ENCODE peak calls at places on chromosomes 13 and 19, in ten cellular contexts. L is tibial nerve, U is astrocyte of the cerebellum, I is heart left ventricle, G is astrocyte of the spinal cord, J is colonic mucosa, T is heart right ventricle, V is suprapubic skin, F is GM12865, R is cardiac fibroblast. S is an unnamed sample.

GRCh38 chr19:42519108-42519507 is 9.2 kb downstream of the CEACAM1 start:
- DNase-seq in R (no peak), I (no peak), T (no peak), V (no peak), L (no peak), G (no peak), J (no peak), U (no peak), F (no peak), S (no peak)

GRCh38 chr19:6890938-6891337 is 3.6 kb downstream of the ADGRE1 start:
- DNase-seq in G (no peak), J (no peak), U (no peak), I (no peak), V (no peak), R (no peak), T (no peak), L (no peak), F (no peak), S (no peak)

GRCh38 chr13:37621811-37622361 is 23.3 kb upstream of the POSTN start:
- DNase-seq in T (no peak), V (peak), U (peak), R (peak), F (no peak), J (no peak), G (peak), I (no peak), L (no peak), S (no peak)

GRCh38 chr13:109700176-109700575 is 86.2 kb downstream of the IRS2 start:
- DNase-seq in I (peak), J (peak), T (peak), G (peak), R (peak), U (peak), V (no peak), L (peak), F (no peak), S (no peak)

GRCh38 chr19:40398417-40399056 is 8.6 kb upstream of the HIPK4 start:
- DNase-seq in J (peak), V (no peak), T (no peak), U (no peak), I (no peak), R (no peak), F (peak), G (peak), L (no peak), S (no peak)

GRCh38 chr19:28493881-28494280 is 719.1 kb downstream of the UQCRFS1 start:
- DNase-seq in R (no peak), F (no peak), V (no peak), T (no peak), J (no peak), U (no peak), L (no peak), G (no peak), I (no peak), S (no peak)

GRCh38 chr13:112716841-112717520 is 27.1 kb downstream of the ATP11A start:
- DNase-seq in I (no peak), U (no peak), J (no peak), R (no peak), G (no peak), V (peak), L (no peak), F (no peak), T (no peak), S (no peak)

GRCh38 chr13:97911311-97912138 is 42.0 kb upstream of the IPO5 start:
- DNase-seq in F (peak), T (no peak), G (peak), U (no peak), V (no peak), L (no peak), R (peak), J (no peak), I (no peak), S (no peak)

GRCh38 chr19:3683405-3683865 is 16.8 kb downstream of the PIP5K1C start:
- DNase-seq in J (no peak), R (peak), V (peak), U (peak), G (peak), L (no peak), T (peak), I (peak), F (peak), S (no peak)

GRCh38 chr13:41825691-41826090 is 135.2 kb downstream of the VWA8 start:
- DNase-seq in F (no peak), V (no peak), I (no peak), T (no peak), L (no peak), R (no peak), J (no peak), G (peak), U (no peak), S (no peak)

GRCh38 chr13:82688400-82688999 is 1193.8 kb downstream of the SLITRK1 start:
- DNase-seq in I (no peak), F (peak), U (no peak), L (no peak), V (no peak), J (no peak), T (no peak), G (peak), R (peak), S (no peak)

GRCh38 chr19:39416152-39416551 is 3.7 kb downstream of the PLEKHG2 start:
- DNase-seq in J (no peak), U (no peak), L (no peak), G (no peak), R (no peak), V (no peak), I (no peak), F (no peak), T (no peak), S (no peak)

GRCh38 chr13:49457221-49457620 is 13.1 kb downstream of the SETDB2 start:
- DNase-seq in G (no peak), U (no peak), R (peak), I (no peak), J (no peak), F (no peak), T (no peak), V (no peak), L (no peak), S (no peak)

GRCh38 chr13:77406644-77407440 is 79.9 kb upstream of the MYCBP2 start:
- DNase-seq in I (no peak), G (no peak), F (no peak), U (no peak), T (no peak), V (no peak), R (no peak), J (no peak), L (no peak), S (no peak)

DNA sequence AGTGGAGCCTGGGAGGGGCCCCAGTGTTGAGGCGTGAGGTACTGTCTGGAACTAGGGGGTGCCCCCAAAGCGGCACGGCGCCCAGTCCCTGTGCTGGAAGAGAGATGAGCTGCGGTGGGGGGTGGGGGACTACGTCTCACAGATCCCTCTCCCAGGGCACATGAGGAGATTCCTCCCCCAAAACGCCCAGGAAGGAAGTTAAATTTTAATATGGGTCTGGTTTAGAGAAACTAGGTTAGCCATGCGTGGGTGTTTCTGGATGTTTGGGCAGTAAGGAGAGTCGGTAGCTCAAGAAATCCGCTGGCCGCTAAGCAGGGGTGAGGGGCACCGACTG is 20.5 kb downstream of the CSNK1G2 start:
- DNase-seq in L (no peak), R (no peak), V (no peak), T (no peak), J (no peak), G (no peak), F (no peak), U (no peak), I (no peak), S (no peak)
- TF ChIP-seq CTCF in L (no peak), R (no peak), V (no peak), T (no peak), J (no peak), G (no peak), F (no peak), U (no peak), I (no peak), S (no peak)

GRCh38 chr13:39599842-39600241 is 3.2 kb downstream of the LHFPL6 start:
- DNase-seq in R (peak), L (no peak), G (peak), I (no peak), J (no peak), T (no peak), F (no peak), V (no peak), U (no peak), S (no peak)

GRCh38 chr13:39602614-39603366 is at the start of gene LHFPL6:
- DNase-seq in F (peak), V (peak), T (peak), L (peak), R (peak), J (peak), U (peak), I (peak), G (peak), S (peak)

GRCh38 chr13:39602277-39602613 is 748 bp downstream of the LHFPL6 start:
- DNase-seq in V (no peak), L (no peak), U (no peak), G (no peak), F (peak), J (no peak), I (no peak), T (no peak), R (no peak), S (no peak)

GRCh38 chr13:39601636-39602035 is 1.4 kb downstream of the LHFPL6 start:
- DNase-seq in T (no peak), J (no peak), R (no peak), U (no peak), F (no peak), L (no peak), G (no peak), I (no peak), V (no peak), S (no peak)

DNA sequence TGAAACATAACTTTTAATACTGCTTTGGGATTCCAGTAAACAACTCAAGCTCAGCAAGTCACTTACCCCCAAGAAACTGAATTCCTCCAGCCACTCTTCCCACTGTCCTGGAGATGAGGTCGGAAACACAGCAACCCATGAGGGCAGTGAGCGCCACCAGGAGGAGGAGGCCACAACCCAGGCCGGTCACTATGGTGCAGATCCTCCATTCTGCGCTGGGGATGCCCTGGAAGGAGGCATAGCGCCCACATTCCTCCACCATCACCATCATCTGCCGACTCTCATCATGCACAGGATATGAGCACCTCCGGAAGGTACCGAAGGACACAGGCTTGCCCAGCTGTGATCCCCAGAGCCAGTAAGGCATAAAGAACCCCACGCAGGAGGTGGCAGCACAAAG is 2.2 kb downstream of the LHFPL6 start:
- DNase-seq in U (no peak), I (peak), L (peak), F (no peak), J (no peak), V (no peak), G (peak), T (peak), R (peak), S (no peak)
- H3K4me3 ChIP-seq in U (peak), I (peak), L (peak), F (no peak), J (no peak), V (peak), G (peak), T (peak), R (peak), S (peak)

DNA sequence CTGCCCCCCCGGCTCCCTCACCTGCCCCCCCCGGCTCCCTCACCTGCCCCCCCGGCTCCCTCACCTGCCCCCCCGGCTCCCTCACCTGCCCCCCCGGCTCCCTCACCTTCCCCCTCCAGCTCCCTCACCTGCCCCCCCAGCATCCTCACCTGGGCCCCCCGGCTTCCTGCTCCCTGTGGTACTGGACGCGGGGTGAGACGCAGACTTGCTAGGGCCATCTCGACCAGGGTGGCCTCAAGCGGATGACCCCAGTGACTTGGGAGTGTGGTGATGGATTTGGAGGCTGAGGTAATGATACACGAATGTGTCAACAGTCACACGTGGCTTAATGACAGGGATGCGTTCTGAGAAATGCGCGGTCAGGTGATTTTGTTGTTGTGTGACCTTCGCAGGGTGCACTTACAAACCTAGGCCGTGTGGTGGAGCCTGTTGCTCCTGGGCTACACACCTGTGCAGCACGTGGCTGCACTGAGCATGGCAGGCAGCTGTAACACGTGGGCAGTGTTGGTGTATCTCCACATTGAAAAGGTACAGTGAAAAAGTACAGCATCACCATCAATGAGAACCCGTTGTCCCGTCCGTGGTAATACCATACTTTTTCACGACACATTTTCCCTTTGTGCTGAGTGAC is 197.8 kb downstream of the TEX29 start:
- DNase-seq in V (no peak), J (no peak), T (no peak), F (no peak), L (no peak), I (no peak), R (no peak), G (no peak), U (no peak), S (no peak)
- TF ChIP-seq CTCF in V (no peak), J (no peak), T (no peak), F (no peak), L (no peak), I (no peak), R (no peak), G (no peak), U (no peak), S (no peak)

GRCh38 chr19:18513868-18514267 is 8.0 kb downstream of the ELL start:
- DNase-seq in V (peak), U (no peak), I (peak), F (no peak), G (no peak), J (no peak), T (peak), R (no peak), L (peak), S (no peak)
- H3K4me3 ChIP-seq in V (no peak), U (no peak), I (no peak), F (no peak), G (no peak), J (no peak), T (no peak), R (no peak), L (no peak), S (no peak)

DNA sequence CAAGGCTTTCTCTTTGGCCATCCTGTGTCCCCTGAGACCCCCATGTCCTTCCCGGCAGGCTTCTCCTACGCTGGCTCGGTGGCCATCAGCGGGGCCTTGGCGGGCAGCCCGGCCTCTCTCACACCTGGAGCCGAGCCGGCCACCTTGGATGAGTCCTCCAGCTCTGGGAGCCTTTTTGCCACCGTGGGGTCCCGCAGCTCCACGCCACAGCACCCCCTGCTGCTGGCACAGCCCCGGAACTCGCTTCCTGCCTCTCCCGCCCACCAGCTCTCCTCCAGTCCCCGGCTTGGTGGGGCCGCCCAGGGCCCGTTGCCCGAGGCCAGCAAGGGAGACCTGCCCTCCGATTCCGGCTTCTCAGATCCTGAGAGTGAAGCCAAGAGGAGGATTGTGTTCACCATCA is 14.2 kb downstream of the PLEKHJ1 start:
- DNase-seq in U (no peak), I (no peak), V (no peak), G (no peak), T (no peak), R (no peak), F (no peak), J (no peak), L (no peak), S (no peak)
- TF ChIP-seq CTCF in U (peak), I (peak), V (no peak), G (peak), T (peak), R (peak), F (no peak), J (no peak), L (no peak), S (peak)

GRCh38 chr19:48739400-48739825 is 997 bp downstream of the RASIP1 start:
- DNase-seq in G (no peak), V (no peak), T (no peak), I (no peak), F (no peak), U (no peak), R (no peak), L (no peak), J (no peak), S (no peak)
- H3K4me3 ChIP-seq in G (peak), V (peak), T (peak), I (peak), F (peak), U (peak), R (no peak), L (peak), J (peak), S (no peak)

GRCh38 chr19:5078666-5079409 is 109.9 kb downstream of the KDM4B start:
- DNase-seq in V (no peak), T (no peak), R (no peak), L (no peak), J (no peak), I (peak), G (no peak), F (no peak), U (no peak), S (no peak)

GRCh38 chr19:5079410-5079774 is 110.5 kb downstream of the KDM4B start:
- DNase-seq in L (no peak), U (no peak), V (no peak), R (no peak), F (no peak), G (no peak), J (no peak), I (no peak), T (no peak), S (no peak)

GRCh38 chr19:5080030-5080644 is 111.2 kb downstream of the KDM4B start:
- DNase-seq in L (no peak), F (no peak), V (no peak), J (no peak), T (no peak), U (no peak), R (no peak), G (no peak), I (no peak), S (no peak)

GRCh38 chr19:5081441-5082161 is 112.7 kb downstream of the KDM4B start:
- DNase-seq in L (no peak), U (no peak), T (no peak), J (no peak), I (no peak), V (no peak), F (no peak), G (no peak), R (no peak), S (no peak)

GRCh38 chr19:5080809-5081208 is 111.9 kb downstream of the KDM4B start:
- DNase-seq in R (no peak), U (no peak), J (no peak), V (no peak), L (no peak), G (no peak), T (no peak), F (no peak), I (no peak), S (no peak)
- TF ChIP-seq CTCF in R (no peak), U (no peak), J (no peak), V (no peak), L (no peak), G (no peak), T (no peak), F (no peak), I (no peak), S (no peak)

GRCh38 chr13:22505489-22505888 is 675.3 kb upstream of the SGCG start:
- DNase-seq in I (no peak), U (peak), F (no peak), V (no peak), J (no peak), G (peak), R (no peak), T (no peak), L (no peak), S (peak)

GRCh38 chr13:22506286-22506685 is 674.5 kb upstream of the SGCG start:
- DNase-seq in J (no peak), G (peak), R (no peak), V (no peak), T (no peak), U (no peak), L (no peak), F (no peak), I (no peak), S (no peak)
- H3K4me3 ChIP-seq in J (no peak), G (no peak), R (no peak), V (no peak), T (no peak), U (no peak), L (no peak), F (no peak), I (no peak), S (no peak)

GRCh38 chr19:29712744-29713516 is 2.1 kb downstream of the C19orf12 start:
- DNase-seq in F (no peak), U (no peak), L (no peak), V (no peak), J (no peak), R (no peak), G (no peak), T (no peak), I (no peak), S (no peak)

GRCh38 chr19:29715695-29716581 is 877 bp upstream of the C19orf12 start:
- DNase-seq in U (no peak), J (peak), F (peak), R (peak), T (no peak), G (peak), L (no peak), V (peak), I (no peak), S (no peak)

GRCh38 chr19:29714953-29715694 is at the start of gene C19orf12:
- DNase-seq in J (peak), U (no peak), R (peak), F (peak), G (peak), I (peak), V (no peak), T (peak), L (no peak), S (no peak)

GRCh38 chr19:29714371-29714952 is 599 bp downstream of the C19orf12 start:
- DNase-seq in L (no peak), U (no peak), T (no peak), V (no peak), I (no peak), R (no peak), F (peak), J (no peak), G (peak), S (no peak)

DNA sequence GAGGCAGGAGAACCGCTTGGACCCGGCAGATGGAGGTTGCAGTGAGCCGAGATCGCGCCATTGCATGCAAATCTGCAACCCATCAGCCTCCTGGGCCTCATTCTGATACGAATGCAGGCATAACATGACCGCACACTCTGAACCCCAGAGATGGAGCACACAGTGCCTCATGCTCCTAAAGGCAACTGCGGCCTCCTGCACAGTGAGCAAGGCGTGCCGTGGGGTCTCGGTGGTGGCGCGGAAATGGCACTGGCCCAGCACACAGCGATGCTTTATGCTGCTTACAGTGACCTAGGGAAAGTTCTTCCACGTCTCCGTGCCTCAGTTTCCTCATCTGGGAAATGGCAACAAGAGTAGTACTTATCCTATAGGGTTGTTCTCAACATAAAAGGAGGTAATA is 2.0 kb upstream of the C19orf12 start:
- DNase-seq in R (no peak), T (no peak), V (no peak), I (no peak), J (no peak), U (no peak), L (no peak), G (no peak), F (no peak), S (no peak)
- TF ChIP-seq CTCF in R (no peak), T (no peak), V (no peak), I (no peak), J (no peak), U (no peak), L (no peak), G (no peak), F (no peak), S (no peak)

DNA sequence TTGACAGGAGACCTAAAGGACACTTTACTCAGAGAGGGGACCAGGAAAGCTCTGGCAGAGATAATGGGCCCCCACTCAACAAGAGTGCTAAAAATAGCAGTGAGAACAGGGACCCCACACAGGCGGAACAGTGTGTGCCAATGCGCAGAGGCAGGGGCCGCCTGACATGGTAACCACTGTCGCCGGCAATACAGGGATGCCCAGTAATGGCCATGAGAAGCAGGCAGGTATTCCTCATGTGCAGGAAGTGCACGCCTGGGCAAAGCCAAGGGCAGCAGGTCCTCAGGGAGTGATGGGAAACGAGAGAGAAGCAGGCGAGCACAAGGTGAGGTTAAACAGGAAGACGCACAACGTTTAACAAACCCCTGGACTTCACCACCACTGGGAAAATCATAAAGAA is 757.1 kb downstream of the LIG4 start:
- DNase-seq in U (no peak), T (no peak), L (no peak), V (no peak), R (no peak), I (no peak), G (no peak), F (no peak), J (no peak), S (no peak)
- H3K4me3 ChIP-seq in U (no peak), T (no peak), L (no peak), V (no peak), R (no peak), I (no peak), G (no peak), F (no peak), J (no peak), S (no peak)

S was measured in retinal pigment epithelial cell.